ENCODE peak calls at places on chromosomes 7 and 10, in six cellular contexts. S is H9; A is stimulated activated CD8-positive, alpha-beta memory T cell treated with anti-CD3 and anti-CD28 coated beads, Interleukin-4, amount 100 ng/mL, for 4 hours; J is M059J; Z is stimulated activated CD4-positive, alpha-beta T cell treated with anti-CD3 and anti-CD28 coated beads, Interleukin-12 subunit alpha, Interleukin-12 subunit beta, amount 100 ng/mL, for 4 hours; Q is A172. P is an unnamed sample.

GRCh38 chr10:81957976-81958375 is 83.0 kb downstream of the NRG3 start:
- DNase-seq in Z (no peak), Q (peak), A (no peak), J (no peak), S (no peak), P (no peak)

GRCh38 chr7:28137471-28137870 is 43.1 kb downstream of the JAZF1 start:
- DNase-seq in Z (no peak), Q (no peak), S (no peak), A (no peak), J (no peak), P (no peak)

GRCh38 chr10:116692225-116692624 is 50.1 kb downstream of the HSPA12A start:
- DNase-seq in S (no peak), A (no peak), Z (no peak), J (no peak), Q (no peak), P (no peak)

GRCh38 chr10:44724415-44725174 is 186.5 kb upstream of the TMEM72 start:
- DNase-seq in S (no peak), Z (no peak), A (no peak), J (peak), Q (peak), P (no peak)

GRCh38 chr7:44157116-44158059 is 16.3 kb upstream of the MYL7 start:
- DNase-seq in Z (no peak), J (no peak), Q (no peak), A (no peak), S (peak), P (no peak)

GRCh38 chr10:124006526-124006925 is 86.9 kb downstream of the CHST15 start:
- DNase-seq in A (no peak), Z (no peak), S (peak), J (no peak), Q (no peak), P (no peak)

GRCh38 chr10:16923309-16923708 is 106.1 kb upstream of the RSU1 start:
- DNase-seq in A (no peak), S (no peak), J (no peak), Z (no peak), Q (no peak), P (no peak)

GRCh38 chr10:54064215-54064614 is 736.8 kb downstream of the PCDH15 start:
- DNase-seq in A (no peak), Q (no peak), Z (no peak), J (no peak), S (no peak), P (no peak)

GRCh38 chr10:121788717-121789116 is 139.1 kb downstream of the ATE1 start:
- DNase-seq in A (no peak), S (no peak), Z (no peak), J (no peak), Q (no peak), P (no peak)

GRCh38 chr7:434891-435486 is 84.7 kb downstream of the PDGFA start:
- DNase-seq in S (peak), A (no peak), Q (no peak), Z (no peak), J (no peak), P (peak)

GRCh38 chr7:131529179-131529578 is 27.2 kb downstream of the PODXL start:
- DNase-seq in S (no peak), Z (no peak), J (no peak), Q (no peak), A (no peak), P (no peak)

P was measured in iPS DF 19.7.